ENCODE peak calls at places on chromosome 20, in seven cellular contexts. Z is AG10803, R is NB4, O is PC-9, X is mammary epithelial cell, S is A549, G is prostate gland. L is an unnamed sample.

GRCh38 chr20:4794846-4795245 is 73.1 kb downstream of the PRND start:
- DNase-seq in Z (peak; percentile 22), R (no peak), O (no peak), X (no peak), S (no peak), G (no peak), L (no peak)

GRCh38 chr20:56774873-56775272 is 145.8 kb downstream of the TFAP2C start:
- DNase-seq in Z (no peak), R (no peak), O (no peak), X (no peak), S (no peak), G (no peak), L (no peak)

GRCh38 chr20:24651171-24651972 is 181.9 kb downstream of the SYNDIG1 start:
- DNase-seq in Z (peak; percentile 97), R (peak; percentile 44), O (peak; percentile 33), X (peak; percentile 59), S (peak; percentile 81), G (no peak), L (no peak)

GRCh38 chr20:13006825-13007224 is 1.9 kb upstream of the SPTLC3 start:
- DNase-seq in Z (peak; percentile 54), R (no peak), O (no peak), X (peak; percentile 63), S (no peak), G (no peak), L (no peak)

GRCh38 chr20:1720845-1721475 is 63.4 kb upstream of the SIRPG start:
- DNase-seq in Z (no peak), R (peak; percentile 20), O (no peak), X (no peak), S (no peak), G (no peak), L (no peak)

GRCh38 chr20:48789781-48790544 is 37.8 kb downstream of the PREX1 start:
- DNase-seq in Z (no peak), R (peak; percentile 56), O (no peak), X (no peak), S (no peak), G (no peak), L (no peak)

GRCh38 chr20:34999782-35000181 is 44.1 kb downstream of the MYH7B start:
- DNase-seq in Z (no peak), R (no peak), O (no peak), X (no peak), S (no peak), G (no peak), L (no peak)

GRCh38 chr20:49700411-49701185 is 13.1 kb downstream of the B4GALT5 start:
- DNase-seq in Z (peak; percentile 88), R (peak; percentile 81), O (peak; percentile 41), X (peak; percentile 80), S (peak; percentile 87), G (no peak), L (no peak)

GRCh38 chr20:58555078-58555765 is 40.0 kb upstream of the APCDD1L start:
- DNase-seq in Z (peak; percentile 84), R (no peak), O (peak; percentile 23), X (peak; percentile 77), S (peak; percentile 22), G (no peak), L (no peak)

GRCh38 chr20:62485062-62485700 is 9.4 kb upstream of the GATA5 start:
- DNase-seq in Z (peak; percentile 8), R (no peak), O (peak; percentile 70), X (no peak), S (no peak), G (no peak), L (peak; percentile 77)

GRCh38 chr20:57650756-57651483 is 30.7 kb upstream of the ZBP1 start:
- DNase-seq in Z (no peak), R (no peak), O (no peak), X (no peak), S (no peak), G (no peak), L (peak; percentile 42)

GRCh38 chr20:38962898-38963484 is 847 bp downstream of the DHX35 start:
- DNase-seq in Z (no peak), R (peak; percentile 51), O (no peak), X (no peak), S (no peak), G (no peak), L (no peak)

GRCh38 chr20:38751360-38751976 is 3.2 kb downstream of the ACTR5 start:
- DNase-seq in Z (peak; percentile 36), R (peak; percentile 55), O (no peak), X (no peak), S (peak; percentile 52), G (no peak), L (peak; percentile 62)

GRCh38 chr20:58719971-58720371 is 27.4 kb downstream of the NPEPL1 start:
- DNase-seq in Z (no peak), R (peak; percentile 1), O (no peak), X (no peak), S (no peak), G (peak; percentile 40), L (peak; percentile 70)

GRCh38 chr20:61570796-61571195 is 318.7 kb downstream of the CDH4 start:
- DNase-seq in Z (no peak), R (no peak), O (no peak), X (no peak), S (no peak), G (no peak), L (no peak)

GRCh38 chr20:62643521-62644043 is 1.3 kb downstream of the SLCO4A1 start:
- DNase-seq in Z (no peak), R (no peak), O (no peak), X (no peak), S (no peak), G (no peak), L (no peak)

GRCh38 chr20:48949304-48950170 is 28.0 kb downstream of the ARFGEF2 start:
- DNase-seq in Z (no peak), R (peak; percentile 29), O (no peak), X (no peak), S (no peak), G (no peak), L (peak; percentile 50)

GRCh38 chr20:18853946-18854646 is 40.5 kb downstream of the SCP2D1 start:
- DNase-seq in Z (peak; percentile 61), R (no peak), O (no peak), X (no peak), S (no peak), G (no peak), L (no peak)

GRCh38 chr20:58078741-58079522 is 149.5 kb downstream of the ANKRD60 start:
- DNase-seq in Z (peak; percentile 70), R (no peak), O (no peak), X (peak; percentile 43), S (no peak), G (peak; percentile 26), L (no peak)

GRCh38 chr20:37901667-37902503 is 1.0 kb upstream of the VSTM2L start:
- DNase-seq in Z (peak; percentile 69), R (peak; percentile 74), O (peak; percentile 33), X (peak; percentile 62), S (peak; percentile 89), G (peak; percentile 41), L (peak; percentile 94)

GRCh38 chr20:17573493-17573892 is 3.6 kb downstream of the DSTN start:
- DNase-seq in Z (no peak), R (no peak), O (no peak), X (no peak), S (no peak), G (no peak), L (no peak)

GRCh38 chr20:17571153-17571527 is 1.3 kb downstream of the DSTN start:
- DNase-seq in Z (peak; percentile 26), R (no peak), O (no peak), X (no peak), S (no peak), G (no peak), L (no peak)

GRCh38 chr20:17569616-17570346 is at the start of gene DSTN:
- DNase-seq in Z (peak; percentile 94), R (peak; percentile 92), O (peak; percentile 97), X (peak; percentile 95), S (peak; percentile 99), G (peak; percentile 93), L (peak; percentile 96)

GRCh38 chr20:17570347-17571152 is 675 bp downstream of the DSTN start:
- DNase-seq in Z (peak; percentile 46), R (peak; percentile 66), O (peak; percentile 53), X (peak; percentile 51), S (peak; percentile 77), G (peak; percentile 54), L (peak; percentile 57)

GRCh38 chr20:17571967-17572638 is 2.2 kb downstream of the DSTN start:
- DNase-seq in Z (no peak), R (no peak), O (no peak), X (peak; percentile 26), S (no peak), G (no peak), L (no peak)
- H3K4me3 ChIP-seq in Z (peak overlapping the region; percentile 63), R (no peak overlapping the region), O (peak overlapping the region; percentile 95), X (peak overlapping the region; percentile 99), S (peak overlapping the region; percentile 87), G (peak overlapping the region; percentile 91), L (no peak overlapping the region)

DNA sequence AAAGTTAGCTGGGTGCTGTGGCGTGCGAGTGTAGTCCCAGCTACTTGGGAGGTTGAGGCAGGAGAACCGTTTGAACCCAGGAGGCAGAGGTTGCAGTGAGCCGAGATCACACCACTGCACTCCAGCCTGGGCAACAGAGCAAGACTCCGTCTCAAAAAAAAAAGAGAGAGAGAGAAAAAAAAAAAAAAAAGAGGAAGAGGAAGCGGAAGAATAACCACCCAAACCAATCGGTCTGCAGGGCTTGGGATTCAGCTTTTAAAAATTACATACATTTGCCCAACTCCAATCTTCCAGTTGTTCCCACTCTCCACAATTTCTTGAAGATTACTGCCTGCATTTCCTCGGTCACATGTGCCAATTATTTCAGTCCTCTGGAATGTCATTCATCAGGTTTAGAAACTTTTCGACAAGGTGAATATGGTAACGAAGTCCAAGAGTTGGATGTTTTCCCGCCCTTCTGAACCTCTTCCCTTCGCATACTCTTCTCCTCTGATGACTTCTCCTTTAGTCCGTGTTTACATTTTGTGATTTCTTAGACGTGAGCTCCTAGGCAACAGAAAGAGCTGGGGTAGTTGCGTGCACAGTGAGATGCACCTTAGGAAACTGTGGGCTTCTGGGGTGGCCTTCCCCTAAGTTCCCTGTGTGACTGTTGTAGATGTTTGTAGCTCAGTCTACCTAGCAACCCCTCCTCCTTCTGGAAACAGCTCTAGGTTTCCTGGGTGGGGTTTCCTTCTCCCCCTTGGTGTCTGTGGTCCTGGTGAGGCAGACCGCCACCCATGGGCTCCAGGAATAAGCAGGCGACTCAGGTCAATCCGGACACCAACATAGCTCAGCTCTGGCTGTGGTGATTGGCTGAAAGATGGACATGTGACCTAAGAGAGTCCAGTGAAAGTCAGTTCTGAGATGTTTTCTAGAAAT is 63.0 kb upstream of the NCOA3 start:
- DNase-seq in Z (no peak), R (no peak), O (peak; percentile 67), X (peak; percentile 52), S (peak; percentile 62), G (peak; percentile 37), L (peak; percentile 47)
- H3K4me3 ChIP-seq in Z (no peak overlapping the region), R (no peak overlapping the region), O (peak overlapping the region; percentile 1), X (no peak overlapping the region), S (no peak overlapping the region), G (no peak overlapping the region), L (no peak overlapping the region)

GRCh38 chr20:3671986-3672863 is 9.0 kb upstream of the GFRA4 start:
- DNase-seq in Z (no peak), R (no peak), O (no peak), X (no peak), S (no peak), G (no peak), L (no peak)
- H3K4me3 ChIP-seq in Z (no peak overlapping the region), R (no peak overlapping the region), O (no peak overlapping the region), X (no peak overlapping the region), S (peak overlapping the region; percentile 39), G (no peak overlapping the region), L (peak overlapping the region; percentile 20)

DNA sequence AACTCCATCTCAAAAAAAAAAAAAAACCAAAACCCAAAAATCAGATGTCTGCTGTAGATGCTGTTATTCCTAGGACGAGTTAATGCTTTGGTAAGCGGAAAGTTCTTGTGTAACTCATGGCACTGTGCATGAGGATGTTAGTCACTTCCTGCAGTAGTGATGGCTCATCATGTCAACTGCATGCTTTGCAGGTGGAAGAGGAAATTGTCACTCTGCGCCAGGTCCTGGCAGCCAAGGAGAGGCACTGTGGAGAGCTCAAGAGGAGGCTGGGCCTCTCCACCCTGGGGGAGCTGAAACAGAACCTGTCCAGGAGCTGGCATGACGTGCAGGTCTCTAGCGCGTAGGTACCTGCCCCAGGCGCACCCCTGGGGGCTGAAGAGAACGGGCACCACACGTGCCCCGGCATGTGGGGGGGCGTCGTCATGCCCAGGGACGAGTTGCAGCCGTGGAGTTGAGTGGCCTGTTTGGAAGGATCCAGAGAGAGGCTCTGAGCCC is 8.5 kb downstream of the TPD52L2 start:
- DNase-seq in Z (peak; percentile 85), R (peak; percentile 97), O (no peak), X (peak; percentile 89), S (peak; percentile 43), G (no peak), L (no peak)
- H3K4me3 ChIP-seq in Z (no peak overlapping the region), R (no peak overlapping the region), O (no peak overlapping the region), X (no peak overlapping the region), S (no peak overlapping the region), G (no peak overlapping the region), L (no peak overlapping the region)

L was measured in H7.